ENCODE peak calls at places on chromosome 3, in five cellular contexts. H is heart left ventricle, Q is progenitor cell of endocrine pancreas, J is AG04450, P is endothelial cell. K is an unnamed sample.

GRCh38 chr3:53183514-53183913 is 22.5 kb downstream of the PRKCD start:
- DNase-seq in H (no peak), Q (no peak), J (no peak), P (no peak), K (no peak)

GRCh38 chr3:55662683-55663082 is 175.6 kb upstream of the WNT5A start:
- DNase-seq in H (no peak), Q (no peak), J (no peak), P (no peak), K (peak)

GRCh38 chr3:43870844-43871626 is 180.3 kb downstream of the ABHD5 start:
- DNase-seq in H (no peak), Q (no peak), J (no peak), P (no peak), K (no peak)

GRCh38 chr3:135311699-135312098 is 516.6 kb downstream of the EPHB1 start:
- DNase-seq in H (no peak), Q (no peak), J (no peak), P (no peak), K (no peak)

GRCh38 chr3:53140575-53141467 is 10.6 kb upstream of the RFT1 start:
- DNase-seq in H (no peak), Q (no peak), J (no peak), P (no peak), K (peak)

GRCh38 chr3:33447958-33448357 is 7.8 kb upstream of the UBP1 start:
- DNase-seq in H (no peak), Q (no peak), J (no peak), P (no peak), K (no peak)

GRCh38 chr3:17322106-17322793 is 420.2 kb downstream of the TBC1D5 start:
- DNase-seq in H (no peak), Q (no peak), J (no peak), P (no peak), K (no peak)

GRCh38 chr3:71542548-71543370 is 40.8 kb downstream of the FOXP1 start:
- DNase-seq in H (peak), Q (no peak), J (peak), P (peak), K (peak)

GRCh38 chr3:188947401-188947982 is 224.3 kb upstream of the TPRG1 start:
- DNase-seq in H (peak), Q (peak), J (no peak), P (peak), K (peak)

GRCh38 chr3:119676771-119677640 is at the start of gene COX17:
- DNase-seq in H (peak), Q (peak), J (peak), P (peak), K (peak)

GRCh38 chr3:4852780-4853748 is 126.2 kb upstream of the BHLHE40 start:
- DNase-seq in H (no peak), Q (no peak), J (no peak), P (no peak), K (no peak)

GRCh38 chr3:42190701-42191442 is 75.1 kb downstream of the CCK start:
- DNase-seq in H (no peak), Q (peak), J (no peak), P (peak), K (peak)

GRCh38 chr3:69252631-69253030 is 130.2 kb upstream of the LMOD3 start:
- DNase-seq in H (no peak), Q (no peak), J (no peak), P (no peak), K (no peak)

GRCh38 chr3:97984061-97984460 is 11.8 kb upstream of the RIOX2 start:
- DNase-seq in H (no peak), Q (no peak), J (no peak), P (no peak), K (no peak)

GRCh38 chr3:88661433-88661824 is 446.0 kb upstream of the EPHA3 start:
- DNase-seq in H (no peak), Q (no peak), J (no peak), P (no peak), K (no peak)

GRCh38 chr3:77411334-77411733 is 371.4 kb downstream of the ROBO2 start:
- DNase-seq in H (no peak), Q (no peak), J (no peak), P (no peak), K (no peak)

GRCh38 chr3:149342413-149343340 is 9.2 kb upstream of the TM4SF18 start:
- DNase-seq in H (no peak), Q (no peak), J (peak), P (no peak), K (peak)

GRCh38 chr3:102122527-102122926 is 273.2 kb downstream of the NFKBIZ start:
- DNase-seq in H (no peak), Q (no peak), J (no peak), P (no peak), K (no peak)

GRCh38 chr3:166570136-166570535 is 732.9 kb upstream of the BCHE start:
- DNase-seq in H (no peak), Q (no peak), J (no peak), P (no peak), K (no peak)

GRCh38 chr3:108008106-108008505 is 82.7 kb downstream of the CD47 start:
- DNase-seq in H (no peak), Q (no peak), J (no peak), P (no peak), K (no peak)

GRCh38 chr3:100776736-100777135 is 67.4 kb downstream of the TFG start:
- DNase-seq in H (no peak), Q (no peak), J (no peak), P (no peak), K (no peak)

GRCh38 chr3:70543493-70543892 is 231.1 kb upstream of the MDFIC2 start:
- DNase-seq in H (no peak), Q (no peak), J (no peak), P (no peak), K (peak)

DNA sequence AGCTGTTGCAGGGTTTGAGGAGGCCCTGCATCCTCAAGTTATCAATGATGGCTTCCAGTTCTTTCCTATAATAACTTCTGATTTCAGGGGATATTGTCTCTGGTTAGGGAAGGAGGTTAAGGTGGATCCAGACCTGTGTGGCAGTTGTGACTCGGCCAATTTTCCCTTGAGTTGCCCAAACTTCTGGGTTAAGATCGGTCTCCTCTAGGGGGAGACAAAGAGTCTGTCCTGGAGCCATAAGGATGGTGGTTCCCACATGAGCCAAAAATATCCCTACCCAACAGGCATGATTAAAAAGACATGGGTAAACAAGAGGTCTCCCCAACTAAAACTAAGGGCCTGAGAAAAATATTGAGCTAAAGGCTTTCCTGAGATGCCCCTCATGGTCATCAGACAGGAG is 227.5 kb upstream of the MDFIC2 start:
- DNase-seq in H (no peak), Q (no peak), J (no peak), P (no peak), K (peak)
- TF ChIP-seq CTCF in H (peak), Q (peak), J (no peak), P (no peak), K (no peak)

GRCh38 chr3:22862111-22862510 is 341.0 kb upstream of the UBE2E2 start:
- DNase-seq in H (no peak), Q (no peak), J (no peak), P (no peak), K (no peak)
- TF ChIP-seq CTCF in H (no peak), Q (peak), J (no peak), P (no peak), K (no peak)

DNA sequence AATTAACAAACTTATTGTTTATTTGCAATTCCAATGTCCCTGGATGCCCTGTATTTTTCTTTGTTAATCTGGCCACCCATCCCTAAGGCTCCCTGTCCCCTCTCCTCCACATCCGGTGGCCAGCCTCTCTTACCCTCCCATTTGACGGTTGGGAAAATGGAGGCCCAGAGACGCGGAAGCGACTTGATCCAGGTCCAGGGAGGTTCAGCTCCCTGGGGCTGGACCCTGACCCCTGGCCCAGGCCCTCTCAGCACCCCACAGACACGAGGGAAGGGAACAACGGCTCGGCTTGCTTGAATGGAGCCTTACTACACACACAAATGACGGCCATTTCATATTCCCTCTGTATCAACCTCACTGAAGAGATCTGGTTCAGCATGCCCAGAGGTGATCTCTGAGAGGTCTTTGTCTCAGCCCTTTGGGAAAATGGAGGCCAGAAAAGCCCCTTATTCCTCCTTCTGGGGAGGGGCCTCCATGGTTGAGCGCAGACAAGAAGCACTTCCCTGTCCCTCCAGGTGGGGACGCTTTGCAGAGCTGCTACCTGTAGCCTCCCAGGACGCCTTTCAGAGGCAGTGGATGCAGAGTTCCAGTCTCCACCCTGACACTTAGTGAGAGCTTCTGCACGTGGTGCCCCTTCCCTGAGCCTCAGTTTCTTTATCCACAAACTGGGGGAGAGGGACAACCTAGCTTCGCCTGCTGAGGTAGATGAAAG is 82.1 kb downstream of the ATP2B2 start:
- DNase-seq in H (no peak), Q (no peak), J (no peak), P (no peak), K (no peak)
- TF ChIP-seq CTCF in H (no peak), Q (no peak), J (no peak), P (no peak), K (no peak)

GRCh38 chr3:85842081-85842480 is 883.3 kb downstream of the CADM2 start:
- DNase-seq in H (no peak), Q (no peak), J (no peak), P (no peak), K (no peak)
- TF ChIP-seq CTCF in H (no peak), Q (no peak), J (no peak), P (no peak), K (no peak)

GRCh38 chr3:168054447-168054846 is 41.3 kb downstream of the GOLIM4 start:
- DNase-seq in H (no peak), Q (no peak), J (no peak), P (no peak), K (no peak)
- TF ChIP-seq CTCF in H (no peak), Q (no peak), J (no peak), P (no peak), K (no peak)

GRCh38 chr3:94331831-94332230 is 269.0 kb downstream of the NSUN3 start:
- DNase-seq in H (no peak), Q (no peak), J (no peak), P (no peak), K (no peak)

GRCh38 chr3:94336076-94336741 is 273.3 kb downstream of the NSUN3 start:
- DNase-seq in H (no peak), Q (no peak), J (peak), P (peak), K (peak)
- TF ChIP-seq CTCF in H (peak), Q (peak), J (peak), P (no peak), K (peak)

GRCh38 chr3:137259709-137260108 is 301.9 kb downstream of the IL20RB start:
- DNase-seq in H (no peak), Q (no peak), J (no peak), P (peak), K (no peak)

GRCh38 chr3:137259089-137259488 is 301.3 kb downstream of the IL20RB start:
- DNase-seq in H (no peak), Q (no peak), J (no peak), P (no peak), K (no peak)

DNA sequence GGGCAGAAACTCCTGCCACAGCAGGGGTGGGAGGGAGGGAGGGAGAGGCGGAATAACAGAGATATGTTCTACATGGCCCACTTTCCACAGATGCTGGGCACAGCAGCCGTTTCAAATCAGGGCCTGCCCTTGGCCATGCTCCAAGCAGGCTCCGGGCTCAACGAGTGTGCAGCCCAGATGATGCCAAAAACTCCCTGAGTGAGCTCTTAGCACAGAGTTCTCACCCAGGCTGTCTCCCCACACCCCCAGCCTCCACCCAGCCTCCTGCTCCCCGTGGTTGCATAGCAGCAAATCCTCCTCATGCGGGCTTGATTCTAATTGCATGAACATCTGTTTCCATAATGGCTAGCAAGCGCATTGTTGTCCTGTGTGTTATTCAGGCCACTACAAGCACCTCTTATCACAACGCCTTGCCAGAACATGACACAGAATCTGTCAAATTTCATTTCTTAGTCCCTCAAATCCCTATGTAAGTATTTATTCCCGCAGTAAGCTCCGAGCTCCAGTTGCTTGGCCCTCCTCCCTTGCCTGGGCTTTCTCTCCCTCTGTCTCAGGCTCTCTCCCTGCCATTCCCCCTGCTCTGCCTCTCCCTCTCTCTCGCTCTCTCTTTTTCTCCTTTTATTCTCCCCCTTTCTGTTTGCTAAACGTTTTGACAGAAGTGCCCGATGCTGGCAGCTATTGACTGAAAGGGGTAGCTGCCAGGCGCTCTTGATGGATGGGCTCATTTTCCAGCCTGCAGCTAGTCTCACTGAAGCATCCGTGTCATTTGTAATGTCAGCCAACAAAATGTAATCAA is 306.4 kb downstream of the IL20RB start:
- DNase-seq in H (peak), Q (no peak), J (no peak), P (no peak), K (no peak)
- TF ChIP-seq CTCF in H (no peak), Q (no peak), J (no peak), P (no peak), K (no peak)

DNA sequence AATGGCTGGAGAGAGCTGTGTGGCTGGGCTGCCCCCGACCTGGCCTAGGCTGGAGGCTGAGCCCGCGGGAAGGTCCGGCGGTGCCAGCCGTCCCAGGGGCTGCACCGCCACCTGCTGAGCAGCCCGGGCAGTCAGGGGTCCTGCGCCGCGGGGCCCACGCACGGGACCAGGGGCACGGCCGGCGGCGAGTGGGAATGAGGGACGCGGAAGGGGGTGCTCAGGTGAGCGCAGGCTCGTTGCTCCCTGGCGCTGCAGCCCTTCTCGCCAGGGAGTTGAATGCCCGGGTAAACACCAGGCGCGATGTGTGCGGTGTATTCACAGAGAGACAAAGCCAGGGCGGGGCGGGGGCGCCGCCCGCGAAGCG is 666 bp upstream of the SEMA3F start:
- DNase-seq in H (no peak), Q (no peak), J (no peak), P (peak), K (no peak)
- TF ChIP-seq CTCF in H (no peak), Q (peak), J (peak), P (no peak), K (no peak)

K was measured in MCF 10A.